ENCODE peak calls at places on chromosomes 5 and 9, in five cellular contexts. One of them, this sample, is unnamed.
A peak's percentile ranks its signal among the peaks of the same experiment; 100 is the strongest.

GRCh38 chr5:10702040-10702629 is 58.9 kb downstream of the DAP start:
- DNase-seq in HCT116: peak; percentile 68
- DNase-seq in psoas muscle: no peak
- DNase-seq in ovary: peak; percentile 55
- DNase-seq in pancreas: peak; percentile 76
- DNase-seq in this sample: peak; percentile 98

GRCh38 chr9:120362446-120362845 is 217.5 kb downstream of the CDK5RAP2 start:
- DNase-seq in HCT116: no peak
- DNase-seq in psoas muscle: no peak
- DNase-seq in ovary: no peak
- DNase-seq in pancreas: no peak
- DNase-seq in this sample: peak; percentile 67

GRCh38 chr5:54234304-54234938 is 76.0 kb downstream of the ARL15 start:
- DNase-seq in HCT116: no peak
- DNase-seq in psoas muscle: no peak
- DNase-seq in ovary: no peak
- DNase-seq in pancreas: no peak
- DNase-seq in this sample: peak; percentile 67

GRCh38 chr9:131868766-131869165 is 128.9 kb upstream of the RAPGEF1 start:
- DNase-seq in HCT116: no peak
- DNase-seq in psoas muscle: peak; percentile 26
- DNase-seq in ovary: no peak
- DNase-seq in pancreas: no peak
- DNase-seq in this sample: no peak

GRCh38 chr9:29211681-29212589 is 1638.7 kb upstream of the C9orf72 start:
- DNase-seq in HCT116: no peak
- DNase-seq in psoas muscle: peak; percentile 53
- DNase-seq in ovary: no peak
- DNase-seq in pancreas: peak; percentile 63
- DNase-seq in this sample: peak; percentile 51

GRCh38 chr9:6417186-6417585 is 4.2 kb downstream of the UHRF2 start:
- DNase-seq in HCT116: no peak
- DNase-seq in psoas muscle: no peak
- DNase-seq in ovary: no peak
- DNase-seq in pancreas: no peak
- DNase-seq in this sample: peak; percentile 39

GRCh38 chr9:22395585-22396205 is 50.9 kb upstream of the DMRTA1 start:
- DNase-seq in HCT116: no peak
- DNase-seq in psoas muscle: no peak
- DNase-seq in ovary: no peak
- DNase-seq in pancreas: no peak
- DNase-seq in this sample: peak; percentile 4

GRCh38 chr5:132369471-132370240 is at the start of gene SLC22A5:
- DNase-seq in HCT116: peak; percentile 42
- DNase-seq in psoas muscle: peak; percentile 85
- DNase-seq in ovary: peak; percentile 64
- DNase-seq in pancreas: peak; percentile 85
- DNase-seq in this sample: peak; percentile 54

GRCh38 chr5:123511290-123511647 is 708 bp upstream of the CSNK1G3 start:
- DNase-seq in HCT116: no peak
- DNase-seq in psoas muscle: no peak
- DNase-seq in ovary: no peak
- DNase-seq in pancreas: no peak
- DNase-seq in this sample: peak; percentile 47

GRCh38 chr9:77952641-77953341 is 78.8 kb downstream of the GNAQ start:
- DNase-seq in HCT116: no peak
- DNase-seq in psoas muscle: no peak
- DNase-seq in ovary: no peak
- DNase-seq in pancreas: no peak
- DNase-seq in this sample: peak; percentile 76

GRCh38 chr5:144205141-144205551 is 34.5 kb downstream of the KCTD16 start:
- DNase-seq in HCT116: no peak
- DNase-seq in psoas muscle: peak; percentile 49
- DNase-seq in ovary: no peak
- DNase-seq in pancreas: peak; percentile 57
- DNase-seq in this sample: peak; percentile 38
- H3K4me3 ChIP-seq in HCT116: no peak overlapping the region
- H3K4me3 ChIP-seq in psoas muscle: peak overlapping the region; percentile 41
- H3K4me3 ChIP-seq in ovary: peak overlapping the region; percentile 18
- H3K4me3 ChIP-seq in pancreas: peak overlapping the region; percentile 54
- H3K4me3 ChIP-seq in this sample: peak overlapping the region; percentile 48

GRCh38 chr5:134122530-134122929 is 8.0 kb downstream of the TCF7 start:
- DNase-seq in HCT116: no peak
- DNase-seq in psoas muscle: no peak
- DNase-seq in ovary: no peak
- DNase-seq in pancreas: no peak
- DNase-seq in this sample: no peak
- H3K4me3 ChIP-seq in HCT116: no peak overlapping the region
- H3K4me3 ChIP-seq in psoas muscle: no peak overlapping the region
- H3K4me3 ChIP-seq in ovary: no peak overlapping the region
- H3K4me3 ChIP-seq in pancreas: no peak overlapping the region
- H3K4me3 ChIP-seq in this sample: no peak overlapping the region

GRCh38 chr9:69963728-69964127 is 79.9 kb upstream of the MAMDC2 start:
- DNase-seq in HCT116: no peak
- DNase-seq in psoas muscle: no peak
- DNase-seq in ovary: no peak
- DNase-seq in pancreas: no peak
- DNase-seq in this sample: no peak
- H3K4me3 ChIP-seq in HCT116: no peak overlapping the region
- H3K4me3 ChIP-seq in psoas muscle: no peak overlapping the region
- H3K4me3 ChIP-seq in ovary: no peak overlapping the region
- H3K4me3 ChIP-seq in pancreas: no peak overlapping the region
- H3K4me3 ChIP-seq in this sample: no peak overlapping the region

GRCh38 chr9:16712800-16713199 is 157.7 kb downstream of the BNC2 start:
- DNase-seq in HCT116: no peak
- DNase-seq in psoas muscle: no peak
- DNase-seq in ovary: no peak
- DNase-seq in pancreas: no peak
- DNase-seq in this sample: no peak

GRCh38 chr9:16718952-16719351 is 151.5 kb downstream of the BNC2 start:
- DNase-seq in HCT116: no peak
- DNase-seq in psoas muscle: peak; percentile 41
- DNase-seq in ovary: no peak
- DNase-seq in pancreas: no peak
- DNase-seq in this sample: no peak

GRCh38 chr9:16716631-16717030 is 153.8 kb downstream of the BNC2 start:
- DNase-seq in HCT116: no peak
- DNase-seq in psoas muscle: no peak
- DNase-seq in ovary: no peak
- DNase-seq in pancreas: no peak
- DNase-seq in this sample: no peak

GRCh38 chr9:16718296-16718695 is 152.2 kb downstream of the BNC2 start:
- DNase-seq in HCT116: no peak
- DNase-seq in psoas muscle: no peak
- DNase-seq in ovary: no peak
- DNase-seq in pancreas: no peak
- DNase-seq in this sample: no peak

DNA sequence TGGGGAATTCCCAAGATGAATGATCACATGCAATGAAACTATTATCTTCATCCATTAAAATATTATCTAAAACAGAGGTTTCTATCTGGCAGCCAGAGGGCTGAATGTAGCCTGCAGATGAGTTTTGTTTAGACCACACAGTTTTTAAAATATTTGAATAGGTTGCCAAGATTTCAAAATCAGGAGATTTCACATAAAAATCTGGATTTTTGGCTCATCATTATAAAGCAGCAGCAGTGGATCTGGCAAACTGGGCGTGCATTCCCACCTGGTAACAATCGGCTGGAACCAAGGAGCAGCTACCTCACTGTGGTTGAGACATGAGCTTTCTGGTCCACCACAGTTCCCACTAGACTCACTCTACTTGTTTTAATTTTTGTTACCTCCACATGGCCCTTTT is 155.1 kb downstream of the BNC2 start:
- DNase-seq in HCT116: no peak
- DNase-seq in psoas muscle: no peak
- DNase-seq in ovary: no peak
- DNase-seq in pancreas: no peak
- DNase-seq in this sample: peak; percentile 66
- H3K4me3 ChIP-seq in HCT116: no peak overlapping the region
- H3K4me3 ChIP-seq in psoas muscle: no peak overlapping the region
- H3K4me3 ChIP-seq in ovary: no peak overlapping the region
- H3K4me3 ChIP-seq in pancreas: no peak overlapping the region
- H3K4me3 ChIP-seq in this sample: no peak overlapping the region

GRCh38 chr5:161547573-161548471 is 1.3 kb upstream of the GABRB2 start:
- DNase-seq in HCT116: no peak
- DNase-seq in psoas muscle: peak; percentile 50
- DNase-seq in ovary: no peak
- DNase-seq in pancreas: no peak
- DNase-seq in this sample: no peak
- H3K4me3 ChIP-seq in HCT116: no peak overlapping the region
- H3K4me3 ChIP-seq in psoas muscle: peak overlapping the region; percentile 58
- H3K4me3 ChIP-seq in ovary: peak overlapping the region; percentile 22
- H3K4me3 ChIP-seq in pancreas: peak overlapping the region; percentile 53
- H3K4me3 ChIP-seq in this sample: no peak overlapping the region

GRCh38 chr5:99553411-99553810 is 624.6 kb upstream of the CHD1 start:
- DNase-seq in HCT116: no peak
- DNase-seq in psoas muscle: no peak
- DNase-seq in ovary: no peak
- DNase-seq in pancreas: no peak
- DNase-seq in this sample: no peak
- H3K4me3 ChIP-seq in HCT116: no peak overlapping the region
- H3K4me3 ChIP-seq in psoas muscle: no peak overlapping the region
- H3K4me3 ChIP-seq in ovary: no peak overlapping the region
- H3K4me3 ChIP-seq in pancreas: no peak overlapping the region
- H3K4me3 ChIP-seq in this sample: no peak overlapping the region

DNA sequence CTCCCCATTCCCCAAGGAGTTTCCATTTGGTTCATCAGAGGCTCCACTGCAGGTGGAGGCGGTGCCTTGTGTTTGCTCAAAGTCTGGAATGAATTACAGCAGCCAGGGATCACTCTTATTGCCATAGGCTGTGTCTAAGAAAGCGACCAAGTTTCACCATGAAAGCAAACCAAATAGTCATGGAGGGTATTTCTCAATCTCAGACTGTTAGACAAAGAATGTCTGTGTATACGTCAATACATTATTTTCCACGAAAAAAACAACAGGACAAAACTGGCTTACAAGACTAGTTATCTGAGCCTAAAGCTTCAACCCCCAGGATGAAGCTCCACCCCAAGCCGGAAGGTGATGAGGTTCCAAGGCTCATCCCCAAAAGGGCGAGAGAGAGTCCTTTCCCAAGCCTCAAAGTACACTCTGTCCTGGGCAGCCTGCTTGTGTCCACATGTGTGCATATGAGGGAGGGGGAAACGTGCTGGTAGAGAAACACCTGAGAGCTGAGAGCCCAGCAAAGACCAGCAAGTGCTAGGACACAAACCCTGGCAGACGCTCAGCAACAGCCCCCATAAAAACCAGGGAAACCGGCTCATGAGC is 4.3 kb downstream of the B4GALT1 start:
- DNase-seq in HCT116: no peak
- DNase-seq in psoas muscle: peak; percentile 83
- DNase-seq in ovary: no peak
- DNase-seq in pancreas: peak; percentile 39
- DNase-seq in this sample: peak; percentile 92
- H3K4me3 ChIP-seq in HCT116: no peak overlapping the region
- H3K4me3 ChIP-seq in psoas muscle: peak overlapping the region; percentile 96
- H3K4me3 ChIP-seq in ovary: no peak overlapping the region
- H3K4me3 ChIP-seq in pancreas: peak overlapping the region; percentile 90
- H3K4me3 ChIP-seq in this sample: no peak overlapping the region

GRCh38 chr5:141121563-141121962 is at the start of gene PCDHB4:
- DNase-seq in HCT116: no peak
- DNase-seq in psoas muscle: peak; percentile 61
- DNase-seq in ovary: peak; percentile 60
- DNase-seq in pancreas: peak; percentile 35
- DNase-seq in this sample: no peak
- H3K4me3 ChIP-seq in HCT116: no peak within 1 kb of the TSS
- H3K4me3 ChIP-seq in psoas muscle: peak within 1 kb of the TSS; percentile 57
- H3K4me3 ChIP-seq in ovary: peak within 1 kb of the TSS; percentile 18
- H3K4me3 ChIP-seq in pancreas: peak within 1 kb of the TSS; percentile 51
- H3K4me3 ChIP-seq in this sample: no peak within 1 kb of the TSS

GRCh38 chr9:35726876-35727438 is 5.0 kb downstream of the TLN1 start:
- DNase-seq in HCT116: no peak
- DNase-seq in psoas muscle: no peak
- DNase-seq in ovary: no peak
- DNase-seq in pancreas: no peak
- DNase-seq in this sample: peak; percentile 42
- H3K4me3 ChIP-seq in HCT116: no peak overlapping the region
- H3K4me3 ChIP-seq in psoas muscle: peak overlapping the region; percentile 82
- H3K4me3 ChIP-seq in ovary: peak overlapping the region; percentile 22
- H3K4me3 ChIP-seq in pancreas: no peak overlapping the region
- H3K4me3 ChIP-seq in this sample: peak overlapping the region; percentile 88